ENCODE peak calls at places on chromosomes 6 and 20, in nine cellular contexts. U is colonic mucosa, Z is stromal cell of bone marrow, G is progenitor cell of endocrine pancreas, K is foreskin fibroblast, D is anterior cingulate cortex, F is NCI-H446, W is NCI-H774, H is HEK293T. O is an unnamed sample.

GRCh38 chr6:15663057-15663638 is 320 bp upstream of the DTNBP1 start:
- DNase-seq in U (no peak), G (no peak), F (peak), H (peak), W (peak), Z (peak), K (peak), D (peak), O (peak)

GRCh38 chr6:25578538-25578937 is 73.5 kb upstream of the SCGN start:
- DNase-seq in W (no peak), H (no peak), U (no peak), Z (no peak), G (no peak), D (no peak), K (no peak), F (no peak), O (no peak)

GRCh38 chr6:90217621-90218496 is 78.8 kb downstream of the BACH2 start:
- DNase-seq in U (peak), W (peak), G (peak), H (peak), Z (peak), K (peak), F (no peak), D (no peak), O (no peak)

GRCh38 chr20:50153500-50154377 is at the start of gene PEDS1:
- DNase-seq in Z (peak), G (peak), F (peak), W (peak), D (peak), U (peak), H (peak), K (peak), O (peak)

GRCh38 chr6:145539831-145540230 is 195.5 kb downstream of the EPM2A start:
- DNase-seq in H (no peak), Z (no peak), W (no peak), G (no peak), F (no peak), U (no peak), K (peak), D (no peak), O (no peak)

GRCh38 chr6:16228709-16229665 is 9.4 kb upstream of the GMPR start:
- DNase-seq in Z (no peak), H (no peak), K (no peak), U (peak), F (no peak), G (no peak), D (no peak), W (no peak), O (peak)

GRCh38 chr6:46849361-46849690 is 56.1 kb downstream of the MEP1A start:
- DNase-seq in H (no peak), F (no peak), Z (no peak), K (no peak), D (no peak), U (no peak), G (no peak), W (no peak), O (no peak)

GRCh38 chr6:135180458-135181332 is at the start of gene MYB:
- DNase-seq in Z (no peak), D (no peak), U (peak), W (peak), F (peak), G (peak), K (peak), H (peak), O (no peak)

GRCh38 chr20:48728042-48728837 is 99.6 kb downstream of the PREX1 start:
- DNase-seq in K (peak), W (no peak), G (no peak), D (peak), F (peak), U (no peak), Z (no peak), H (no peak), O (no peak)

GRCh38 chr6:27394073-27394472 is 5.5 kb downstream of the ZNF391 start:
- DNase-seq in K (no peak), Z (no peak), F (no peak), U (no peak), D (no peak), H (no peak), W (no peak), G (no peak), O (no peak)

GRCh38 chr20:11394145-11394833 is 523.4 kb upstream of the BTBD3 start:
- DNase-seq in U (no peak), G (no peak), Z (no peak), K (peak), H (no peak), D (no peak), F (no peak), W (no peak), O (no peak)

GRCh38 chr6:122289721-122290501 is 109.5 kb upstream of the HSF2 start:
- DNase-seq in W (peak), U (no peak), H (peak), D (no peak), G (no peak), F (peak), K (peak), Z (peak), O (peak)

GRCh38 chr6:154555075-154555677 is 44.7 kb upstream of the CNKSR3 start:
- DNase-seq in G (no peak), K (peak), H (peak), D (no peak), Z (no peak), W (no peak), F (no peak), U (peak), O (no peak)

GRCh38 chr6:98041072-98041471 is 758.1 kb upstream of the MMS22L start:
- DNase-seq in K (no peak), F (no peak), H (no peak), G (no peak), D (no peak), U (no peak), W (no peak), Z (no peak), O (no peak)

GRCh38 chr20:48196486-48196885 is 411.2 kb upstream of the SULF2 start:
- DNase-seq in U (no peak), F (no peak), Z (no peak), H (no peak), K (no peak), D (no peak), G (no peak), W (no peak), O (no peak)

GRCh38 chr6:169589699-169590257 is 112.1 kb downstream of the WDR27 start:
- DNase-seq in F (no peak), Z (peak), H (no peak), U (no peak), K (peak), G (no peak), W (peak), D (no peak), O (no peak)

GRCh38 chr6:90536516-90536915 is 50.4 kb downstream of the MAP3K7 start:
- DNase-seq in Z (no peak), G (no peak), K (no peak), H (no peak), F (no peak), U (no peak), W (no peak), D (no peak), O (no peak)

GRCh38 chr6:84638286-84638685 is 126.1 kb downstream of the TBX18 start:
- DNase-seq in D (no peak), H (no peak), W (no peak), K (no peak), G (no peak), U (no peak), Z (no peak), F (no peak), O (no peak)

GRCh38 chr6:31559606-31559957 is 12.2 kb downstream of the NFKBIL1 start:
- DNase-seq in W (no peak), U (no peak), G (no peak), H (no peak), F (no peak), K (no peak), Z (no peak), D (no peak), O (no peak)

GRCh38 chr6:157648561-157648960 is 174.5 kb upstream of the SNX9 start:
- DNase-seq in H (no peak), W (no peak), K (no peak), Z (no peak), F (peak), U (no peak), G (no peak), D (no peak), O (peak)

GRCh38 chr20:53786071-53786444 is 192.4 kb upstream of the ZNF217 start:
- DNase-seq in W (no peak), F (no peak), K (no peak), Z (no peak), U (no peak), H (no peak), G (no peak), D (no peak), O (no peak)

GRCh38 chr20:62666736-62667529 is 24.6 kb downstream of the SLCO4A1 start:
- DNase-seq in W (no peak), G (no peak), H (no peak), D (no peak), F (no peak), K (peak), U (peak), Z (no peak), O (no peak)

GRCh38 chr6:167092672-167093339 is 30.1 kb upstream of the CCR6 start:
- DNase-seq in D (no peak), F (no peak), Z (no peak), U (no peak), H (no peak), G (no peak), W (no peak), K (no peak), O (no peak)

GRCh38 chr6:38871745-38872568 is 156.8 kb downstream of the DNAH8 start:
- DNase-seq in U (peak), K (peak), G (peak), F (peak), W (peak), D (no peak), H (peak), Z (peak), O (peak)

GRCh38 chr6:167120557-167121030 is 2.3 kb upstream of the CCR6 start:
- DNase-seq in H (no peak), U (no peak), G (no peak), F (no peak), K (no peak), Z (no peak), W (no peak), D (no peak), O (no peak)

GRCh38 chr6:31070711-31071197 is 41.6 kb downstream of the C6orf15 start:
- DNase-seq in Z (peak), D (peak), G (no peak), F (peak), K (peak), H (peak), U (no peak), W (no peak), O (peak)

GRCh38 chr20:50904067-50904570 is 27.1 kb downstream of the ADNP start:
- DNase-seq in W (no peak), H (no peak), D (no peak), F (no peak), U (no peak), Z (no peak), K (no peak), G (no peak), O (peak)

GRCh38 chr20:58438970-58439808 is 50.2 kb downstream of the VAPB start:
- DNase-seq in F (no peak), Z (no peak), D (no peak), U (no peak), K (no peak), G (no peak), W (no peak), H (no peak), O (no peak)

GRCh38 chr20:51327251-51327841 is 215.2 kb downstream of the NFATC2 start:
- DNase-seq in H (no peak), Z (peak), F (no peak), U (no peak), D (no peak), K (peak), G (no peak), W (no peak), O (no peak)

GRCh38 chr20:5786930-5787826 is 37.0 kb downstream of the SHLD1 start:
- DNase-seq in H (no peak), G (no peak), K (peak), F (peak), D (no peak), Z (peak), U (no peak), W (no peak), O (peak)

GRCh38 chr6:90184334-90185298 is 112.0 kb downstream of the BACH2 start:
- DNase-seq in Z (no peak), K (no peak), G (no peak), W (no peak), U (no peak), H (no peak), F (peak), D (no peak), O (no peak)

GRCh38 chr6:165755583-165755982 is 92.5 kb upstream of the PDE10A start:
- DNase-seq in U (no peak), D (no peak), H (no peak), G (no peak), W (no peak), Z (no peak), K (no peak), F (no peak), O (no peak)

GRCh38 chr20:34639755-34640222 is 37.1 kb downstream of the PIGU start:
- DNase-seq in K (no peak), D (no peak), H (peak), W (peak), Z (no peak), G (no peak), U (peak), F (no peak), O (no peak)

GRCh38 chr6:168674595-168674994 is 233.6 kb downstream of the SMOC2 start:
- DNase-seq in D (no peak), Z (no peak), H (no peak), W (no peak), U (no peak), F (no peak), G (no peak), K (no peak), O (no peak)

GRCh38 chr6:119587537-119587936 is 238.0 kb upstream of the MAN1A1 start:
- DNase-seq in D (no peak), G (no peak), Z (no peak), W (no peak), U (no peak), H (no peak), K (peak), F (no peak), O (no peak)

GRCh38 chr6:35487653-35488516 is 9.0 kb downstream of the TEAD3 start:
- DNase-seq in G (no peak), D (no peak), F (no peak), H (no peak), U (peak), Z (no peak), K (peak), W (no peak), O (no peak)